ENCODE peak calls at places on chromosome 10, in ten cellular contexts. J is NCI-H1092 treated with DMSO at 0.1 percent for 48 hours; Q is effector memory CD4-positive, alpha-beta T cell; M is K562; Y is left cardiac atrium; A is upper lobe of right lung; K is stimulated activated CD4-positive, alpha-beta T cell treated with anti-CD3 and anti-CD28 coated beads, TNF-alpha, amount 100 ng/mL, for 48 hours; D is iPS-NIHi11; E is COR-L47; Z is HL-60. R is an unnamed sample.

GRCh38 chr10:59817806-59818205 is 64.6 kb upstream of the MRLN start:
- DNase-seq in Y (peak), Q (no peak), M (no peak), K (no peak), E (no peak), J (no peak), A (no peak), Z (no peak), D (no peak), R (no peak)

GRCh38 chr10:47294501-47294900 is 5.5 kb upstream of the GDF10 start:
- DNase-seq in Y (no peak), D (no peak), Q (no peak), A (peak), K (no peak), M (no peak), Z (no peak), E (no peak), J (no peak), R (no peak)

GRCh38 chr10:130746311-130746710 is 565.2 kb downstream of the TCERG1L start:
- DNase-seq in Q (no peak), J (no peak), A (peak), E (no peak), D (no peak), M (no peak), Y (no peak), Z (no peak), K (no peak), R (no peak)

GRCh38 chr10:96670786-96671185 is 49.5 kb downstream of the PIK3AP1 start:
- DNase-seq in E (peak), A (no peak), Z (no peak), K (no peak), Q (no peak), D (no peak), J (peak), M (no peak), Y (no peak), R (no peak)

GRCh38 chr10:43679509-43679908 is 30.8 kb upstream of the ZNF32 start:
- DNase-seq in J (no peak), Z (no peak), Y (peak), D (no peak), E (no peak), M (no peak), A (peak), K (no peak), Q (no peak), R (no peak)

GRCh38 chr10:92218569-92218968 is 72.3 kb downstream of the CPEB3 start:
- DNase-seq in Z (no peak), A (no peak), E (no peak), Q (no peak), D (no peak), M (no peak), Y (no peak), K (no peak), J (no peak), R (no peak)

GRCh38 chr10:25888627-25889026 is 45.4 kb upstream of the MYO3A start:
- DNase-seq in Q (no peak), M (peak), E (no peak), Z (no peak), Y (no peak), K (no peak), A (no peak), J (no peak), D (peak), R (no peak)

GRCh38 chr10:114458216-114458615 is 53.9 kb upstream of the AFAP1L2 start:
- DNase-seq in M (no peak), D (no peak), E (no peak), A (no peak), Y (no peak), Q (no peak), Z (no peak), K (no peak), J (no peak), R (no peak)

GRCh38 chr10:127908106-127908957 is 1.4 kb downstream of the PTPRE start:
- DNase-seq in J (no peak), A (no peak), M (no peak), K (no peak), E (no peak), Z (no peak), Q (no peak), D (no peak), Y (peak), R (no peak)

GRCh38 chr10:81575007-81575406 is 300.0 kb upstream of the NRG3 start:
- DNase-seq in Y (no peak), K (no peak), A (no peak), Q (no peak), E (no peak), J (no peak), Z (no peak), D (no peak), M (no peak), R (no peak)

GRCh38 chr10:130867446-130868194 is 443.9 kb downstream of the TCERG1L start:
- DNase-seq in Z (no peak), J (no peak), D (no peak), M (no peak), E (no peak), K (no peak), Q (no peak), Y (no peak), A (no peak), R (no peak)

GRCh38 chr10:125159932-125160855 is at the start of gene CTBP2:
- DNase-seq in M (peak), D (peak), E (no peak), Y (peak), Z (peak), K (no peak), J (peak), Q (no peak), A (peak), R (no peak)

GRCh38 chr10:123972481-123973401 is 81.1 kb upstream of the CPXM2 start:
- DNase-seq in D (peak), M (no peak), E (no peak), Z (no peak), Y (no peak), Q (no peak), K (no peak), J (no peak), A (no peak), R (no peak)

GRCh38 chr10:97043563-97043855 is 142.2 kb downstream of the SLIT1 start:
- DNase-seq in A (no peak), J (no peak), Z (no peak), D (no peak), Y (no peak), K (no peak), E (no peak), Q (no peak), M (no peak), R (no peak)

GRCh38 chr10:78424721-78425120 is 391.1 kb downstream of the RPS24 start:
- DNase-seq in E (no peak), Z (no peak), Y (no peak), J (no peak), M (peak), K (no peak), Q (no peak), D (no peak), A (no peak), R (no peak)

GRCh38 chr10:36802523-36803153 is 322.8 kb upstream of the ANKRD30A start:
- DNase-seq in D (no peak), J (peak), M (no peak), Q (no peak), K (no peak), E (no peak), Y (peak), Z (no peak), A (no peak), R (no peak)